ENCODE peak calls at places on chromosomes 11 and 22, in six cellular contexts. D is frontal cortex, Q is substantia nigra, K is kidney tubule cell, E is HCEC 1CT, G is T-helper 1 cell. V is an unnamed sample.
A peak's percentile ranks its signal among the peaks of the same experiment; 100 is the strongest.

GRCh38 chr22:43944670-43945430 is 10.4 kb upstream of the SAMM50 start:
- DNase-seq in E (no peak), D (no peak), G (no peak), Q (no peak), K (peak; percentile 30), V (no peak)

GRCh38 chr22:17120711-17121234 is 387 bp downstream of the TMEM121B start:
- DNase-seq in D (peak; percentile 57), G (no peak), E (no peak), K (peak; percentile 18), Q (no peak), V (no peak)

GRCh38 chr11:12377106-12377823 is at the start of gene PARVA:
- DNase-seq in D (peak; percentile 29), Q (peak; percentile 25), G (no peak), K (peak; percentile 86), E (peak; percentile 82), V (peak; percentile 76)

GRCh38 chr11:69962152-69962551 is 116.0 kb upstream of the ANO1 start:
- DNase-seq in Q (no peak), G (no peak), D (no peak), K (peak; percentile 61), E (no peak), V (no peak)

GRCh38 chr11:58330861-58331260 is 28.0 kb downstream of the OR5B17 start:
- DNase-seq in E (peak; percentile 84), Q (no peak), D (no peak), K (no peak), G (no peak), V (no peak)

GRCh38 chr22:33274941-33275443 is 216.8 kb upstream of the SYN3 start:
- DNase-seq in Q (no peak), G (no peak), E (no peak), D (no peak), K (no peak), V (no peak)

GRCh38 chr22:26968873-26969272 is 311.5 kb downstream of the MIAT start:
- DNase-seq in D (no peak), G (no peak), E (no peak), K (peak; percentile 24), Q (no peak), V (no peak)

GRCh38 chr22:27420186-27420816 is 381.3 kb downstream of the MN1 start:
- DNase-seq in K (no peak), D (no peak), Q (no peak), G (no peak), E (no peak), V (peak; percentile 37)

GRCh38 chr22:21766933-21767462 is 31.4 kb upstream of the YPEL1 start:
- DNase-seq in Q (no peak), E (no peak), D (no peak), K (no peak), G (peak; percentile 37), V (no peak)

V was measured in left ventricle myocardium inferior.